ENCODE peak calls at places on chromosomes 11 and 22, in five cellular contexts. N is effector memory CD8-positive, alpha-beta T cell; D is stromal cell of bone marrow; Q is HS-27A; M is NCI-H226. Y is an unnamed sample.

GRCh38 chr11:14973621-14974020 is 1.5 kb upstream of the CALCA start:
- DNase-seq in N (peak), D (no peak), Q (no peak), M (no peak), Y (peak)

GRCh38 chr11:56917708-56918450 is 70.8 kb upstream of the OR5AK2 start:
- DNase-seq in N (no peak), D (no peak), Q (no peak), M (peak), Y (no peak)

GRCh38 chr11:78982377-78982925 is 407.8 kb upstream of the NARS2 start:
- DNase-seq in N (no peak), D (no peak), Q (no peak), M (no peak), Y (no peak)

GRCh38 chr11:17443926-17444690 is 32.5 kb downstream of the ABCC8 start:
- DNase-seq in N (no peak), D (no peak), Q (no peak), M (no peak), Y (no peak)

GRCh38 chr11:96149743-96150555 is 193.0 kb downstream of the MAML2 start:
- DNase-seq in N (no peak), D (no peak), Q (peak), M (peak), Y (peak)

GRCh38 chr11:61828629-61829407 is 718 bp downstream of the FADS2 start:
- DNase-seq in N (peak), D (no peak), Q (no peak), M (no peak), Y (peak)

GRCh38 chr11:18310800-18311340 is 11.1 kb downstream of the HPS5 start:
- DNase-seq in N (no peak), D (no peak), Q (no peak), M (no peak), Y (no peak)

GRCh38 chr11:1887451-1888346 is 4.0 kb downstream of the PRR33 start:
- DNase-seq in N (no peak), D (no peak), Q (no peak), M (no peak), Y (no peak)

GRCh38 chr11:70825893-70826540 is 426.4 kb downstream of the SHANK2 start:
- DNase-seq in N (no peak), D (no peak), Q (no peak), M (no peak), Y (no peak)

GRCh38 chr11:85742873-85743275 is 56.9 kb upstream of the CCDC89 start:
- DNase-seq in N (no peak), D (no peak), Q (no peak), M (no peak), Y (peak)

GRCh38 chr22:26546282-26546681 is 34.0 kb upstream of the TFIP11 start:
- DNase-seq in N (no peak), D (no peak), Q (no peak), M (no peak), Y (no peak)

GRCh38 chr11:65298655-65299179 is 15.9 kb upstream of the CDC42EP2 start:
- DNase-seq in N (no peak), D (peak), Q (no peak), M (no peak), Y (no peak)

GRCh38 chr22:26295583-26296126 is 126.4 kb downstream of the SEZ6L start:
- DNase-seq in N (no peak), D (no peak), Q (no peak), M (no peak), Y (no peak)

GRCh38 chr22:41092847-41093371 is 517 bp downstream of the EP300 start:
- DNase-seq in N (no peak), D (no peak), Q (peak), M (no peak), Y (no peak)

GRCh38 chr11:77191823-77192495 is 63.9 kb downstream of the MYO7A start:
- DNase-seq in N (no peak), D (no peak), Q (peak), M (peak), Y (peak)

GRCh38 chr11:281486-282161 is 3.4 kb downstream of the NLRP6 start:
- DNase-seq in N (no peak), D (no peak), Q (no peak), M (no peak), Y (no peak)